ENCODE peak calls at places on chromosomes 5 and 9, in eight cellular contexts. C is fibroblast of lung, H is IMR-90, T is neural progenitor cell, R is psoas muscle, S is heart left ventricle, M is K562, E is body of pancreas. L is an unnamed sample.
A peak's percentile ranks its signal among the peaks of the same experiment; 100 is the strongest.

GRCh38 chr9:127707766-127708165 is 978 bp downstream of the CFAP157 start:
- DNase-seq in E (no peak), S (no peak), H (no peak), R (no peak), C (no peak), T (no peak), M (no peak), L (no peak)

GRCh38 chr9:93684806-93685553 is 108.6 kb downstream of the PHF2 start:
- DNase-seq in H (peak; percentile 24), M (peak; percentile 44), S (no peak), C (no peak), E (no peak), R (no peak), T (peak; percentile 42), L (no peak)

GRCh38 chr5:163579729-163580128 is 74.3 kb downstream of the MAT2B start:
- DNase-seq in M (no peak), R (no peak), T (no peak), H (no peak), C (no peak), E (no peak), S (no peak), L (no peak)

GRCh38 chr5:140828402-140828737 is 610 bp downstream of the PCDHA6 start:
- DNase-seq in S (no peak), C (no peak), M (no peak), H (no peak), R (no peak), T (no peak), E (no peak), L (no peak)

GRCh38 chr5:82340799-82341198 is 62.6 kb upstream of the RPS23 start:
- DNase-seq in M (no peak), H (no peak), C (no peak), T (no peak), E (no peak), S (no peak), R (no peak), L (no peak)

GRCh38 chr5:132677191-132677590 is 3.4 kb downstream of the IL4 start:
- DNase-seq in T (peak; percentile 24), E (peak; percentile 14), M (peak; percentile 60), H (peak; percentile 91), C (peak; percentile 82), R (peak; percentile 61), S (no peak), L (no peak)

GRCh38 chr9:74867483-74867882 is 20.2 kb downstream of the TRPM6 start:
- DNase-seq in C (no peak), S (no peak), T (no peak), E (no peak), M (no peak), H (no peak), R (no peak), L (no peak)

GRCh38 chr5:134095293-134095692 is 19.2 kb upstream of the TCF7 start:
- DNase-seq in C (no peak), S (no peak), R (peak; percentile 12), M (no peak), T (no peak), H (no peak), E (no peak), L (no peak)

GRCh38 chr9:12903316-12903715 is 128.5 kb downstream of the LURAP1L start:
- DNase-seq in M (no peak), T (no peak), C (no peak), S (no peak), E (no peak), H (no peak), R (no peak), L (no peak)

GRCh38 chr9:12906646-12907045 is 131.8 kb downstream of the LURAP1L start:
- DNase-seq in R (no peak), C (no peak), T (no peak), H (no peak), M (no peak), S (no peak), E (no peak), L (no peak)

GRCh38 chr9:12908910-12909309 is 134.1 kb downstream of the LURAP1L start:
- DNase-seq in T (no peak), C (no peak), S (no peak), H (no peak), R (no peak), E (no peak), M (no peak), L (no peak)

DNA sequence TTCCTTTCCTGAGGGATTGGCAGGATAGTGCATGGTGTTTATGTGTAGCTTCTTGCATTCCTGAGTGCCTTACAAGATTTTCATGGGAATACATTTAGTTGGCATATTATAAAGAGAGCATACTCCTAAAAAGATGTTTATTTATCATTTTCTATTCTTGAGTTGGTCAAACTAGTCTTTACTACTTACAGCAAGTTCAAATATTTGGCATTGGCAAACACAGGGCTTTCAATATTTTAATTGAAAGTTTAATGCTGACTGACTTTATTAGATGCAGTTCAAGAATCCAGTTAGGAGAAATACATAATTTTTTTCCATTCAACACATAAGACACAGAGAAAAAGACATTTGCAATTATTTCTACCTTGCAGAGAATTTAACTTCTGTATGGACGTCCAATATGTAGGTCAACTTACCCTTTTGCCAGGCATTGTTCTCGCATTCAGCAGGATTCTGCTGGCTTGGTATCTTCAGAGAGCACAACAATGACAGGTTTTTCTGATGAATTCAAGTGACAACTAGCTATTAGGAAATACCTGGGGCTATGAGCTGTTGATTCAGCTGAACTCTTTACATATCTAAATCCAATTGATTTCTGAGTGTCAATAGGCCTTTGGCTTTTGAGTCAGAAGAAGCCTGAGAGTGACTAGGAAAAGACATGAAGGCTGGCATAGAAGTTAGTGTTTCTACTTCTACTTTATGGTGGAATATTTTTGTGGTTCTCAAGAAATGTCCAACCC is 129.6 kb downstream of the LURAP1L start:
- DNase-seq in R (no peak), C (no peak), E (no peak), H (no peak), M (no peak), S (no peak), T (no peak), L (no peak)
- H3K4me3 ChIP-seq in R (no peak overlapping the region), C (no peak overlapping the region), E (no peak overlapping the region), H (no peak overlapping the region), M (no peak overlapping the region), S (no peak overlapping the region), T (no peak overlapping the region), L (no peak overlapping the region)

DNA sequence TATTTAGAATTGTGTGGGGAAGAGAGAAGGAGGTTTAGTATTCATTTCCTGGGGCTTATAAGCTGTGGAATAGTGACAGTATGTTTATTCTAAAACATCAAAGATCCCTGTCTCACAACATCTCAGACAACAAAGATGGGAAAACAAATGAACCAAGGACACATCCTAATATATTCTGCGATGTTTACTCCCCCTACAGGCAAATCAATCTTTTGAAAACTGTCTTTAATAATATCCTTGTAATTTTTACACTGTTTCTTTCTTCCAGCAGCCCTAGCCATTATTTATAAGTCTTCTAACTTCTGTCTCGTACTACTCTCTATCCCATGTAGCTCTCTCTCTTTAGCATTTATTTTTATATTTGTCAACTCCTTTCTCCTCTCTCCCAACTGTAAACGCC is 33.5 kb upstream of the TMEM252 start:
- DNase-seq in C (peak; percentile 21), R (no peak), M (no peak), H (no peak), E (no peak), S (no peak), T (no peak), L (no peak)
- TF ChIP-seq CTCF in C (peak; percentile 32), R (peak; percentile 32), M (no peak), H (peak; percentile 24), E (no peak), S (peak; percentile 44), T (peak; percentile 28), L (peak; percentile 22)

DNA sequence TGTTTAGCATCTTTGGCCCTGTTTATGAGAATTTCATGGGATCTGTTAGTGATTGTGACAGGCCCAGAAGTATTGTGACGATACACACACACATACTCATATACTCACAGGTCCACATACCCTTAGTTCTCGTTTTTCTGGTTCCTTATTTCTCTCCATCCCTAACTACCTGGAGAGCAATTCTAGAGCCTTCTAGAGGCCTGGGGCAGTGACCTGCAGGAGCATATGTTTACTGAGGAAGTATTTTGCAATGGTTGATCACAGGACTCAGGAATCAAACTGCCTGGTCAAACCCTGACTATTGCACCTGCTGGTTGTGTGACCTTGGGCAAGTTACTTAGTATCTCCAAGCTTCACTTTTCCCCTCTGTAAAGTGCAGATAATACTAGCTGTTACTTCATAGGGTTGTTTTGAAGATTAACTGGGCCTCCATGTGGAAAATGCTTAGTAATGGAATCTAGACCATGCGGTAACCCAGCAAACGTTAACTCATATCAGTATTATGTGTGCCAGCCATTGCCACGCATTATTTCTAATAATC is 8.7 kb downstream of the PAPPA start:
- DNase-seq in T (no peak), M (no peak), E (peak; percentile 44), R (no peak), S (no peak), H (no peak), C (no peak), L (no peak)
- H3K4me1 ChIP-seq in T (peaks cover 9% of the 10 kb centered on the region), M (no peaks in the 10 kb centered on the region), E (peaks cover 13% of the 10 kb centered on the region), R (peaks cover 3% of the 10 kb centered on the region), S (no peaks in the 10 kb centered on the region), H (peaks cover 18% of the 10 kb centered on the region), C (peaks cover 3% of the 10 kb centered on the region), L (no peaks in the 10 kb centered on the region)

GRCh38 chr5:42992035-42992570 is 48.0 kb downstream of the ANXA2R start:
- DNase-seq in H (peak; percentile 88), C (peak; percentile 95), R (peak; percentile 91), M (peak; percentile 44), E (peak; percentile 58), S (peak; percentile 89), T (peak; percentile 79), L (peak; percentile 88)

GRCh38 chr5:42993516-42994284 is 46.4 kb downstream of the ANXA2R start:
- DNase-seq in T (peak; percentile 37), M (peak; percentile 38), S (peak; percentile 41), H (peak; percentile 89), C (peak; percentile 93), R (peak; percentile 54), E (no peak), L (no peak)

GRCh38 chr5:42991477-42992034 is 48.6 kb downstream of the ANXA2R start:
- DNase-seq in C (peak; percentile 49), M (no peak), H (peak; percentile 24), T (no peak), S (no peak), E (no peak), R (no peak), L (no peak)

GRCh38 chr5:42995152-42995751 is 44.9 kb downstream of the ANXA2R start:
- DNase-seq in T (peak; percentile 33), R (no peak), H (peak; percentile 38), M (no peak), S (no peak), E (no peak), C (peak; percentile 71), L (no peak)

DNA sequence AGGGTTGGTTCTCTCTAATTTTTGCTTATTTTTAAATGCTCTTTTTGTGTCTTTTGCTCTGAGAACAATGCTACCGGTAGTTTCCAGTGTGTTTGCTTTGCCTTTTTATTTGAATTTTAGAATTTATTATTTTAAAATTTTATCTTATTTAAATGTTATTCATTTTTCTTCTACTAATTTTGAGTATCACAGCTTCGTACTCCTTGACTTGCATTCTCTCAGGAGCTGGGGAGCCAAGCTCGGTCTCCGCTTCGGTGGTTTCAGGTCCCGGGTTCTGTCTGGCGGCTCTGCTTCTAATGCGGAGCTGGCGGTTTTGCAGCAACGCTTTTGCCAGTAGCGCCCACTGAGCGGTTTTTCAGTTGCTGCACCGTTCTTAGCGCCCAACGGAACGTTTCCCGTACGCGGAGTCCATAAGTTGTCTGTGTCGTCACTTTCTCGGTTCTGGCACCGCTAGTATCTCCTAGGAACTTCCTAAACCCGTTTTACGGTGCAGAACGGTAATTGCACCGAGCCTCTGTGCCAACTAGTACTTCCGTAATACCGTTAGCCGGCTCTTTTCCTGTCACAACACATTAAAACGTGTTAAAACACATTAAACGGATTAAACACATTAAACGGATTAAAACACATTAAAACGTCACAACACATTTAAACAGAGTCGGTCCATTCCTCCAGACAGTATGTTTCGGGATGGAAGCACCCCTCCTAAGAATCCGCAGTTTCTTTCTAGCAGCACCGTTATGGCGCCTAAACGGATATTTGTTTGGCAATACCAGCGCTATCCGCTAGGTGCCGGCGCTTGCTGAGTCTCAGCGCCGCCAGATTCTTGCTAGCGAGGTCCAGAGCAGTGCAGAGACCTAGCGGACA is 45.6 kb downstream of the ANXA2R start:
- DNase-seq in H (peak; percentile 93), R (peak; percentile 91), M (peak; percentile 70), S (peak; percentile 89), T (peak; percentile 95), C (peak; percentile 97), E (peak; percentile 75), L (peak; percentile 90)
- H3K4me3 ChIP-seq in H (peak overlapping the region; percentile 80), R (peak overlapping the region; percentile 73), M (peak overlapping the region; percentile 43), S (peak overlapping the region; percentile 73), T (peak overlapping the region; percentile 43), C (peak overlapping the region; percentile 40), E (no peak overlapping the region), L (peak overlapping the region; percentile 27)